ENCODE peak calls at places on chromosomes 4 and X, in four cellular contexts. F is K562, T is HepG2, Z is GM12878. E is an unnamed sample. For H3K79me2, the result is how much of the 10 kb centered on the place peaks cover.

GRCh38 chr4:106628616-106629606 is 260.3 kb upstream of the GIMD1 start:
- DNase-seq in F (no peak), T (no peak), Z (no peak), E (no peak)

GRCh38 chrX:13248867-13249521 is 70.9 kb downstream of the ATXN3L start:
- DNase-seq in F (no peak), T (no peak), Z (no peak), E (no peak)

GRCh38 chrX:12137982-12138365 is 299 bp upstream of the FRMPD4 start:
- DNase-seq in F (no peak), T (no peak), Z (no peak), E (peak)

GRCh38 chrX:136310411-136310810 is 9.6 kb downstream of the ADGRG4 start:
- DNase-seq in F (peak), T (no peak), Z (no peak), E (peak)

GRCh38 chr4:29829067-29829466 is 891.1 kb upstream of the PCDH7 start:
- DNase-seq in F (no peak), T (no peak), Z (no peak), E (no peak)

GRCh38 chr4:74768857-74769525 is 25.3 kb downstream of the BTC start:
- DNase-seq in F (no peak), T (peak), Z (no peak), E (no peak)

GRCh38 chr4:144712775-144713174 is 66.8 kb downstream of the HHIP start:
- DNase-seq in F (no peak), T (no peak), Z (no peak), E (no peak)

GRCh38 chr4:163167333-163167626 is 590 bp upstream of the NAF1 start:
- DNase-seq in F (no peak), T (no peak), Z (no peak), E (peak)

GRCh38 chr4:3495341-3495975 is 32.4 kb downstream of the DOK7 start:
- DNase-seq in F (no peak), T (no peak), Z (no peak), E (no peak)

GRCh38 chrX:45479196-45479834 is 278.6 kb upstream of the DIPK2B start:
- DNase-seq in F (no peak), T (no peak), Z (no peak), E (no peak)

GRCh38 chr4:165326831-165327210 is 648 bp upstream of the MSMO1 start:
- DNase-seq in F (peak), T (peak), Z (no peak), E (peak)

GRCh38 chr4:66927937-66928336 is 617.4 kb downstream of the CENPC start:
- DNase-seq in F (no peak), T (no peak), Z (no peak), E (no peak)

GRCh38 chr4:36349904-36350554 is 68.6 kb downstream of the DTHD1 start:
- DNase-seq in F (no peak), T (no peak), Z (no peak), E (no peak)

GRCh38 chr4:106763044-106763443 is 273.1 kb downstream of the DKK2 start:
- DNase-seq in F (no peak), T (no peak), Z (no peak), E (peak)

GRCh38 chr4:150004481-150004880 is 73.8 kb upstream of the DCLK2 start:
- DNase-seq in F (no peak), T (no peak), Z (no peak), E (no peak)

GRCh38 chr4:134668237-134668636 is 466.6 kb upstream of the PABPC4L start:
- DNase-seq in F (no peak), T (no peak), Z (no peak), E (no peak)

GRCh38 chr4:88110826-88111225 is 47.6 kb downstream of the ABCG2 start:
- DNase-seq in F (no peak), T (peak), Z (no peak), E (peak)

GRCh38 chr4:107991945-107992625 is 2.4 kb downstream of the HADH start:
- DNase-seq in F (peak), T (no peak), Z (no peak), E (no peak)

GRCh38 chrX:43655961-43656494 is at the start of gene MAOA:
- DNase-seq in F (no peak), T (peak), Z (no peak), E (peak)

GRCh38 chrX:13691845-13692334 is 3.0 kb downstream of the RAB9A start:
- DNase-seq in F (peak), T (peak), Z (no peak), E (no peak)

GRCh38 chr4:127730142-127730913 is at the start of gene SLC25A31:
- DNase-seq in F (no peak), T (no peak), Z (no peak), E (peak)

GRCh38 chrX:97039363-97040029 is 155.8 kb downstream of the RPA4 start:
- DNase-seq in F (no peak), T (no peak), Z (peak), E (no peak)

GRCh38 chr4:83025563-83025962 is 9.4 kb upstream of the COPS4 start:
- DNase-seq in F (no peak), T (no peak), Z (no peak), E (no peak)

GRCh38 chr4:55742655-55743191 is 76.9 kb upstream of the EXOC1L start:
- DNase-seq in F (peak), T (peak), Z (no peak), E (no peak)

GRCh38 chr4:7155611-7156071 is 36.7 kb upstream of the SORCS2 start:
- DNase-seq in F (peak), T (no peak), Z (no peak), E (no peak)

GRCh38 chrX:12770440-12770839 is 20.8 kb upstream of the PRPS2 start:
- DNase-seq in F (no peak), T (no peak), Z (no peak), E (peak)

GRCh38 chr4:2651998-2652397 is 104.1 kb downstream of the TNIP2 start:
- DNase-seq in F (no peak), T (no peak), Z (no peak), E (no peak)

GRCh38 chr4:2735869-2736268 is 20.3 kb downstream of the TNIP2 start:
- DNase-seq in F (no peak), T (no peak), Z (no peak), E (no peak)

GRCh38 chr4:140756292-140757219 is at the start of gene TBC1D9:
- DNase-seq in F (no peak), T (peak), Z (peak), E (peak)

GRCh38 chr4:121801715-121802075 is 572 bp downstream of the EXOSC9 start:
- DNase-seq in F (no peak), T (no peak), Z (no peak), E (no peak)

GRCh38 chr4:7816771-7817170 is 122.9 kb downstream of the AFAP1 start:
- DNase-seq in F (no peak), T (no peak), Z (no peak), E (no peak)

GRCh38 chr4:1309261-1310010 is 19.7 kb downstream of the MAEA start:
- DNase-seq in F (peak), T (peak), Z (peak), E (peak)

GRCh38 chr4:38100474-38101255 is 140.5 kb downstream of the PTTG2 start:
- DNase-seq in F (no peak), T (no peak), Z (no peak), E (no peak)

GRCh38 chr4:170651786-170652185 is 562.0 kb upstream of the AADAT start:
- DNase-seq in F (no peak), T (no peak), Z (no peak), E (no peak)

GRCh38 chrX:82748901-82749505 is 759.1 kb upstream of the POU3F4 start:
- DNase-seq in F (no peak), T (no peak), Z (no peak), E (peak)

GRCh38 chr4:24781999-24782745 is 13.2 kb upstream of the SOD3 start:
- DNase-seq in F (no peak), T (no peak), Z (no peak), E (no peak)

DNA sequence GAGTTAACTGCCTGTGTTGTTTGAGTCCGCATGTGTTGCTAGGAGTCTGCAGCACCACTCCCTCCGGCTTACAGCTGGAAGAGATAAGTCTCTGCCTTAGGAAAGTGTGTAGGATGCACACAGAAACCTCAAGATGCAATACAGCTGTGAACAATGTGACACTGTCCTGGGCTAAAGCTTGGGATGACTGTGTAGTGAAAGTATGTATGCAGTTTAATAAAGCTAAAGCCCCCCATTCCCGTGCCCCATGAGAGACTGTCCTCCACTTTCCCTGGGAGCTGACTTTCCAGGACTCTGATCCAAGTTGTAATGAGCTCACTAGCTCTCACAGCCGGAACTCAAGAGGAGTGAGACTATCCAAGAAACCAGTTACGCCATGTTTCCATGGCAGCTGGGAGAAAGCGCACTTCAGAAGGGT is 156.6 kb upstream of the FTHL17 start:
- DNase-seq in F (no peak), T (no peak), Z (no peak), E (no peak)
- TF ChIP-seq JUNB in F (no peak), T (no peak), Z (no peak), E (no peak)

GRCh38 chr4:122827899-122828601 is 1.4 kb downstream of the FGF2 start:
- DNase-seq in F (peak), T (peak), Z (peak), E (peak)
- H3K79me2 ChIP-seq in F (half or more), T (under half), Z (under half), E (half or more)

DNA sequence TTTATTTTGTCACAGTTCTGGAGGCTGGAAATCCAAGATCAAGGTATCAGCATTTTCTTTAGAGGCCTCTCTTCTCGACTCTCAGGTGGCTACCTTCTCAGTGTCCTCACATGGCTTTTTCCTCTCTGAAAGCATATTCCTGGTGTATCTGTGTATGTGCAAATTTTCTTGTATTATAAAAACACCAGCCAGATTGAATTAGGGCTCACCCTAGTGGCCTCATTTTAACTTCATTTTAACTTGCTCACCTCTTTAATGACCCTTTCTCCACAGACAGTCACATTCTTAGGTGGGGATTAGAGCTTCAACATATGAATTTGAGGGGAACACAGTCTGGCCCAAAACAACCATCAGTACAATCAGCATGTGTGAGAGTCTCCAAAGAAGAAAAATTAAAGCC is 542.4 kb upstream of the FAM241A start:
- DNase-seq in F (no peak), T (no peak), Z (no peak), E (peak)
- TF ChIP-seq CTCF in F (no peak), T (no peak), Z (no peak), E (peak)

DNA sequence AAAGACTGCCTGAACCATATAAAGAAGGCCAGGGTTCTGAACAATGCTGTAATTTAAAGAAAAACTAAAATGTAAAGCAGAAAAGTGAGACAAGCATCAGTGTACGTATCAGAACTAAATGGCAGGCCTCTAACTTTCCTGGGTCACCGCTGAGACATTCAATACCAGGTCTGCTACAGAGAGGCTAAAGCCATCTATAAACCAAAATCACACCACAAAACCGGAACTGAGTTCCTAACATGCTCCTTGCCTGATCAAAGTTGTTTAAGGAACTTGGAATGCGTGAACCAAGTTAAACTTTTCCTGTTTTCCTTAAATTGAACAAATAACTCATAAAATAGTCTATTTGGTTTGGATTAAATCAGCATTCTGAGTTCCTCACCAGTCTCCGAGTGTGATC is 55.3 kb upstream of the TECRL start:
- DNase-seq in F (no peak), T (no peak), Z (no peak), E (no peak)
- TF ChIP-seq JUNB in F (no peak), T (no peak), Z (no peak), E (no peak)

DNA sequence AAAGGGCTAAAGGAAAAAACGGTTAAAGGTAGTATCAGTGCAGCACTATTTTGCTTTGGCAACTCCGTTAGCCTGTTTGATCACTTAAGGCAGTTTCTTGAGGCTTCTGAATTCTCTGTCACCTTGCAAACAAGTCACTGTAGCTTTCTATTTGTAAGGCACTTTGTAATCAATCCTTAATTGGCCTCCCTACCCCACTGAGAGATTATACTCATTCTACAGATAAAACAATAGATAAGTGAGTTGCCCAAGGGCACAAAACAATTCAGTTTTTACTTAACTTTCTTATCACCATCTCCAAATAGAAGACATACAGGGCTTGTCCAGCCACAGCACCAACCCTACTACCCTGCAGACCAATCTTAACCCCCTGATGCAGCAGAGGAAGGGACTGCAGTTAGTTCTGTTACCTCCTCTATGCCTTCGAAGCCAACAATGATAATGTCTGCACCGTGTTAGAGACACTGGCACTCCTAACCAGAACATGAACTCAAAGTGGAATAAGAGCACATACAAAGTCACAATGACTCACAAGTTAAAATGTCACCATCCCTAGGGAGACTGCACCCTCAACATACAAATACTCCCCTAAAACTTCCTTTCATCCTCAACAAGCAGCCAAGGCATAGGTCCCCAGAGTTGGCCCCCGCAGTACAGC is 1.7 kb downstream of the TMEM185A start:
- DNase-seq in F (no peak), T (no peak), Z (no peak), E (no peak)
- H3K79me2 ChIP-seq in F (under half), T (under half), Z (under half), E (under half)

GRCh38 chrX:8366491-8366890 is 98.1 kb upstream of the VCX3B start:
- DNase-seq in F (no peak), T (no peak), Z (no peak), E (no peak)

DNA sequence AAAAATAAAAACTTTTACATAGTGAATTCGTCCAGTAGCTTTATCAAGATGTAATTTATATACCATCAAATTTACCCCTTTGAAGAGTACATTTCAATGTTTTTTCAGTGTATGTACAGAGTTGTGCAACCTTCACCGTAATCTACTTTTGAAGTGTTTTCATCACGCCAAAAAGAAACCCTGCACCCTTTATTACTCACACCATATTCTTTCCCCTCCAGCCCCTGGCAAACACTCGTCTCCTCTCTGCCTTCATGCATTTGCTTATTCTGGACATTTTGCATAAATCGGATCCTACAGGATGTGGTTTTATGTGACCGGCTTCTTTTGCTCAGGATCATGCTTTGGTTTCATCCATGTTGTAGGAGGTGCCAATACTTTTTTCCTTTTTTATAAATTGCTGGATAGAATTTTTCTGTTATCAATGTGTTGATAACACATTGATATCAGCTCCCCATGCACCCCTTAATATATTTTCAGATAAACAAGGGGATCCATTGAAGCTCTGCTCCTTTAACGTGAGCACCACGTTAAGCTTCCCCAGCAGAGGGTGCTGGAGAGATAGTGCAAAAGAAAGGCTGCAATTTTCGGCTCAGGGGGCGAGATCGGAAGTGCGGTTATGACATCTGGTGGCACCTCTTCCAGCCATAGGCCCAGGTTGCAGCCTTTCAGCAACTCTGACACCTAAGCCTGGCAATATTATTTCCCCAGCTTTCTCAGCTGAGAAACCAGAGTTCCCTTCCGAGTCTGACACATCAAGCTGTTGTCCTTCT is 100.1 kb upstream of the VCX3B start:
- DNase-seq in F (peak), T (peak), Z (no peak), E (peak)
- TF ChIP-seq CTCF in F (no peak), T (peak), Z (peak), E (peak)

GRCh38 chr4:154471032-154471431 is 20.6 kb downstream of the DCHS2 start:
- DNase-seq in F (no peak), T (no peak), Z (peak), E (no peak)

GRCh38 chr4:154464654-154465053 is 26.9 kb downstream of the DCHS2 start:
- DNase-seq in F (peak), T (no peak), Z (no peak), E (no peak)

GRCh38 chr4:154466336-154466735 is 25.3 kb downstream of the DCHS2 start:
- DNase-seq in F (no peak), T (no peak), Z (no peak), E (peak)

GRCh38 chr4:154465085-154465484 is 26.5 kb downstream of the DCHS2 start:
- DNase-seq in F (peak), T (no peak), Z (no peak), E (no peak)

DNA sequence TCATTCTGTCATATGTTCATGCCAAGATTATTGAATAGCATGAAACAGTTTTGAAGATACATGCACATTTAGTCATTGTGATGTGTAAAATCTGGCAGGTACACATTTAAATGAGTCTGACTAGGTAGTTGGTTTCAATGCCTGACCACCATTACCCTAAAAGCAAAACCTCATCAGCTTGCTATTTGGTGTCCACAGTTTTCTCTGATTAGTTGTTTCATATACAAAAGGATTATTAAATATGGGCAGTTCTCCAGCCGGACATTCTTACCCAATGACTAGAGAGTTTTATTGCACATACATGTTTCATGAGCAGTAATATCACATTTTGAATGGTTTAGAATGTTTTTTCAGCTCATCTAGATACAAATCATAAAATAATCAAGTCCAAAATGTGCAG is 23.7 kb downstream of the DCHS2 start:
- DNase-seq in F (no peak), T (no peak), Z (no peak), E (no peak)
- TF ChIP-seq JUNB in F (no peak), T (no peak), Z (no peak), E (no peak)

GRCh38 chr4:156896536-156896935 is 75.1 kb downstream of the PDGFC start:
- DNase-seq in F (no peak), T (no peak), Z (no peak), E (no peak)
- H3K79me2 ChIP-seq in F (under half), T (under half), Z (under half), E (under half)

GRCh38 chrX:111098874-111099273 is 2.9 kb downstream of the PAK3 start:
- DNase-seq in F (peak), T (peak), Z (no peak), E (peak)
- TF ChIP-seq CTCF in F (peak), T (peak), Z (peak), E (peak)

GRCh38 chrX:104330966-104331365 is 76.2 kb upstream of the ESX1 start:
- DNase-seq in F (no peak), T (no peak), Z (no peak), E (no peak)
- TF ChIP-seq JUNB in F (no peak), T (no peak), Z (no peak), E (no peak)